ENCODE peak calls at places on chromosomes 12 and 14, in four cellular contexts. Y is K562, V is HepG2, G is GM23338. N is an unnamed sample.

GRCh38 chr12:129984097-129984496 is 80.3 kb upstream of the TMEM132D start:
- DNase-seq in Y (no peak), V (no peak), G (peak), N (no peak)

GRCh38 chr14:76376878-76377523 is 1.1 kb downstream of the ESRRB start:
- DNase-seq in Y (no peak), V (no peak), G (no peak), N (no peak)

GRCh38 chr14:56170877-56171422 is 52.7 kb downstream of the PELI2 start:
- DNase-seq in Y (no peak), V (no peak), G (no peak), N (no peak)

GRCh38 chr14:92176476-92176875 is 54.7 kb downstream of the CPSF2 start:
- DNase-seq in Y (no peak), V (no peak), G (no peak), N (no peak)

GRCh38 chr12:8947737-8948136 is 1.7 kb downstream of the M6PR start:
- DNase-seq in Y (no peak), V (no peak), G (no peak), N (no peak)

GRCh38 chr12:39935275-39935674 is 170.6 kb downstream of the SLC2A13 start:
- DNase-seq in Y (no peak), V (no peak), G (no peak), N (no peak)

GRCh38 chr14:65810326-65810725 is 397.8 kb downstream of the FUT8 start:
- DNase-seq in Y (no peak), V (no peak), G (no peak), N (no peak)

GRCh38 chr12:1474059-1474537 is 120.3 kb downstream of the FBXL14 start:
- DNase-seq in Y (no peak), V (peak), G (peak), N (peak)

GRCh38 chr12:56530390-56531055 is 8.9 kb downstream of the RBMS2 start:
- DNase-seq in Y (no peak), V (no peak), G (no peak), N (no peak)

GRCh38 chr14:45715946-45716345 is 462.9 kb upstream of the MIS18BP1 start:
- DNase-seq in Y (no peak), V (no peak), G (no peak), N (no peak)

GRCh38 chr12:47112679-47113078 is 32.9 kb upstream of the AMIGO2 start:
- DNase-seq in Y (no peak), V (no peak), G (no peak), N (no peak)

GRCh38 chr14:30194769-30195168 is 267.1 kb upstream of the PRKD1 start:
- DNase-seq in Y (no peak), V (no peak), G (no peak), N (no peak)

GRCh38 chr12:64236549-64236948 is 14.5 kb upstream of the KICS2 start:
- DNase-seq in Y (no peak), V (no peak), G (peak), N (no peak)

GRCh38 chr14:64766430-64767151 is 62.4 kb downstream of the PLEKHG3 start:
- DNase-seq in Y (no peak), V (no peak), G (peak), N (no peak)

GRCh38 chr12:32302218-32302826 is 97.0 kb upstream of the FGD4 start:
- DNase-seq in Y (peak), V (peak), G (peak), N (peak)

GRCh38 chr12:95789126-95790024 is 1.2 kb downstream of the NTN4 start:
- DNase-seq in Y (no peak), V (no peak), G (peak), N (peak)

DNA sequence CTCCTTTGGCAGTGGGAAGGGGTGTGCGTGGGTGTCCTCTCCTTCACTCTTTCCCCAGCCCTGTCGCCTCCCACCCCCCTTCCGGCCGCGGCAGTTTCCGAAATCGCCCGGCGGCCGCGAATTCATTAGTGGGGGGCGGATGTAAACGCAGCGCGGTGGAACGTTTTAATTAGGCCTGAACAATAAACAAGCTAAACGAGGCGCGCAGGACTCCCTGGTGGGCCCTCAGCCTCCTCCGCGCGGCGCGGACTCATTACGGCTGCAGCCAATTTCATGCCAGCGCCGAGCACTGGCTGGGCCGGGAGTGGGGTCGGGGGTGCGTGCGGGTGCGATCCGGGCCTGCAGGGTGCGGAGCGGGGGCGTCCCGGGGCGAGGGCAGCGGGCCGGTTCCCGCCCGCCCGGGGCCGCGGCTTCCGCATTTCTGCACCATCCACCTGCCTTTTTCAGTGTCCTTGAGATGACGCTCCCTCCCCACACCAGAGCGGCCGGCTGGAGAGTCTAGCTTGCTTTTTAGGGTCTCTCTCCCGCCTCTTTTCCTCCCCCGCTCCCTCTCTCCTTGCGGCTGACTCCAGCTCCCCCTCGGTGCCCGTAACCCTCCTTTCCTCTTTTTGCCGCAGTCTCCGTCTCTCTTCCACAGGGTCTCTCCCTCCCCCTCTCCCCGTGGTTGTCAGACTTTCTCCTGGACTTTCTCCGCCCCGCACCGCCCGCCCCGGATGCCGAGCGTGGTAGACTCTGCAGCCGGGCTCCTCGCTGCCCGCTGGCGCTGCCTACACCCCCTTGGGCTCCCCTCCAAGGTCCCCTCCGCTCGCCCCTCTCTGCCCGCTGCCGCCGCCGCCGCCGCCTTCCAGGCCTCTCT is at the start of gene CISTR:
- DNase-seq in Y (peak), V (no peak), G (peak), N (peak)
- TF ChIP-seq EZH2 in Y (no peak), V (peak), G (peak), N (peak)

GRCh38 chr12:111435661-111436201 is 30.0 kb downstream of the SH2B3 start:
- DNase-seq in Y (no peak), V (no peak), G (no peak), N (no peak)
- TF ChIP-seq EZH2 in Y (no peak), V (no peak), G (no peak), N (no peak)

DNA sequence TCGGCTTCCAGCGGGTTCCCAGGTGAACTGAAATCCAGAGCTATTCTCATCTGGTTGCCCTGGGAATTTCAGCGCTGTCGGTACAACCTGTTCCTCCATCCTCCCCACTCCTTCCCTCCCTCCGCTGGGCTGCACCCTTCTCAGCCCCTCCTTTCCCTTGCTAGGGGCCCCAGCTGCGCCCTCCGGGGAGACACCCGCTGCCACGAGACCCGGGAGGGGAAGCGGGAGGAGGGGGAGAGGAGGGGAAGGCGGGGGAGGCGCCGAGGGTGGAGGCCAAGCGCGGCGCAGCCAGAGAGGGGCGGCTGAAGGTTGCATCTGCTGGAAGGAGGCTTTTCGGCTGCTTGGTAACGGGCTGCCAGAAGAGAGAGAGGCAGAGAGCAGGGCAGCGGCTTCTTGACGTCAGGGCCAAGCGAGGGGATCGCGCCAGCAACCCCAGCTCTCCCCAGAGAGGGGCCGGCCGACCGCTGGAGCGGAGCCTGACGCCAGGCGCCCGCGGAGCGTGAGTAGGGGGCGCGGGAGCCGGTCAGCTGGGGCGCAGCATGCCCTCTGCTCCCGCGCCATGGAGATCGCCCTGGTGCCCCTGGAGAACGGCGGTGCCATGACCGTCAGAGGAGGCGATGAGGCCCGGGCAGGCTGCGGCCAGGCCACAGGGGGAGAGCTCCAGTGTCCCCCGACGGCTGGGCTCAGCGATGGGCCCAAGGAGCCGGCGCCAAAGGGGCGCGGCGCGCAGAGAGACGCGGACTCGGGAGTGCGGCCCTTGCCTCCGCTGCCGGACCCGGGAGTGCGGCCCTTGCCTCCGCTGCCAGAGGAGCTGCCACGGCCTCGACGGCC is at the start of gene KCNA5:
- DNase-seq in Y (no peak), V (no peak), G (peak), N (peak)
- TF ChIP-seq EZH2 in Y (no peak), V (no peak), G (peak), N (no peak)

GRCh38 chr14:23675906-23676305 is 39.7 kb downstream of the DHRS2 start:
- DNase-seq in Y (no peak), V (no peak), G (no peak), N (no peak)
- TF ChIP-seq EZH2 in Y (no peak), V (no peak), G (no peak), N (no peak)

GRCh38 chr12:3752741-3753486 is at the start of gene CRACR2A:
- DNase-seq in Y (peak), V (no peak), G (peak), N (peak)
- TF ChIP-seq EZH2 in Y (no peak), V (no peak), G (no peak), N (no peak)

DNA sequence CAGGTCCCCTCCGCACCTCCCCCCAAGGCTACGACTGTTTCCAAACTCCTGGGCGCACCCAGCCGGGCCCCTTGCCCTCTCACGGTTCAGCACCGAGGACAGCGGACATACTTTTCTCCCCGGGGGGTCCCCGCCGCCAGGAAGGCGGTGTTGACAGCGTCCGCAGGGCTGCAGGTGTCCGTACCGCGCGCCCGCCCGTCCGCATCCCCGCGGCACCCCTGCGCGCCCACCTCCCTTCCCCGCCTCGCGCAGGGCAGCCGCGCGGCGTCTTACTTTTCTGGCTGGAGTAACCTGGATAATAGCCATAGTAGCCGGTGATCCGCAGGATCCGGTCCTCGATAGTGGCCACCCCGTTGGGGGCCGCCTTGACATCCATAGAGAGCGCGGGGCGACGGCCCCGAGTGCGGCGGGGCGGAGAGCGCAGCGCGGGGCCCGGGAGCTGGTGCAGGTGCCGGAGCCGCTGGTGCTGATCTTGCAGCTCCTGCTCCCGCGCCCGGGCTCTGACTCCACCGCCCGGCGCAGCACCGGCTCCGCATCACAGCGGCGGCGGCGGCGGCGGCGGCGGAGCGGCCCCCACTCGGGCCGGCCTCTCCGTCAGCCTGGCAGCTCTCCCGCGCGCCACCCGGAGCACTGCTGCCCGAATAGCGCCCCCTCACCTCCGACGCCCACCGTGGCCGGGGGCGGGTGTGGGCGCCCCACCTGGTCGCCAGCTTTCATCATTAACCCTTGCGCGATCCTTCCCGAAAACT is at the start of gene SLC35F4:
- DNase-seq in Y (peak), V (no peak), G (peak), N (peak)
- TF ChIP-seq EZH2 in Y (no peak), V (no peak), G (no peak), N (peak)

GRCh38 chr12:16604853-16605252 is 1.1 kb downstream of the LMO3 start:
- DNase-seq in Y (no peak), V (no peak), G (peak), N (no peak)
- TF ChIP-seq EZH2 in Y (no peak), V (no peak), G (peak), N (peak)

N was measured in hepatocyte.